ENCODE peak calls at places on chromosomes 2 and 18, in five cellular contexts. E is A549, Z is GM23338, I is Panc1, O is K562. S is an unnamed sample.

GRCh38 chr18:66621816-66622576 is 18.1 kb upstream of the CDH19 start:
- DNase-seq in E (no peak), Z (no peak), I (no peak), O (no peak), S (no peak)

GRCh38 chr2:112001136-112001764 is 53.8 kb upstream of the TMEM87B start:
- DNase-seq in E (no peak), Z (no peak), I (no peak), O (no peak), S (peak; percentile 82)

GRCh38 chr2:207662203-207662602 is 37.0 kb upstream of the METTL21A start:
- DNase-seq in E (no peak), Z (no peak), I (no peak), O (no peak), S (peak; percentile 12)

GRCh38 chr18:10588975-10589374 is 63.1 kb downstream of the NAPG start:
- DNase-seq in E (no peak), Z (no peak), I (no peak), O (peak; percentile 48), S (no peak)

GRCh38 chr2:236550701-236551465 is 18.7 kb upstream of the ACKR3 start:
- DNase-seq in E (no peak), Z (no peak), I (no peak), O (no peak), S (no peak)

GRCh38 chr2:33602216-33602830 is 3.2 kb upstream of the FAM98A start:
- DNase-seq in E (no peak), Z (no peak), I (no peak), O (no peak), S (no peak)

GRCh38 chr18:11175266-11175947 is 26.0 kb upstream of the PIEZO2 start:
- DNase-seq in E (no peak), Z (no peak), I (no peak), O (no peak), S (no peak)

GRCh38 chr2:25044990-25045389 is 3.1 kb downstream of the EFR3B start:
- DNase-seq in E (no peak), Z (no peak), I (no peak), O (no peak), S (no peak)

GRCh38 chr2:118846667-118847446 is 591 bp downstream of the EN1 start:
- DNase-seq in E (peak; percentile 43), Z (peak; percentile 54), I (no peak), O (peak; percentile 29), S (no peak)

GRCh38 chr2:24815171-24815570 is 21.9 kb downstream of the CENPO start:
- DNase-seq in E (no peak), Z (no peak), I (no peak), O (no peak), S (no peak)

GRCh38 chr2:152336854-152337510 is 2.0 kb downstream of the FMNL2 start:
- DNase-seq in E (no peak), Z (peak; percentile 46), I (no peak), O (no peak), S (no peak)

GRCh38 chr2:65919579-65920188 is 487.3 kb upstream of the SPRED2 start:
- DNase-seq in E (no peak), Z (peak; percentile 38), I (no peak), O (peak; percentile 8), S (no peak)

GRCh38 chr2:238280083-238280816 is 8.2 kb downstream of the PER2 start:
- DNase-seq in E (no peak), Z (no peak), I (no peak), O (no peak), S (no peak)

GRCh38 chr2:159147687-159148086 is 138.8 kb downstream of the WDSUB1 start:
- DNase-seq in E (no peak), Z (no peak), I (no peak), O (no peak), S (no peak)

GRCh38 chr2:85734942-85735608 is 18.7 kb upstream of the ATOH8 start:
- DNase-seq in E (no peak), Z (no peak), I (no peak), O (no peak), S (no peak)

GRCh38 chr2:74882299-74882687 is 48.4 kb downstream of the HK2 start:
- DNase-seq in E (no peak), Z (no peak), I (no peak), O (no peak), S (no peak)

GRCh38 chr18:36017232-36017631 is 44.8 kb downstream of the RMP24 start:
- DNase-seq in E (no peak), Z (no peak), I (no peak), O (no peak), S (no peak)

GRCh38 chr2:23420091-23420839 is 35.3 kb downstream of the KLHL29 start:
- DNase-seq in E (no peak), Z (no peak), I (no peak), O (no peak), S (no peak)

GRCh38 chr2:189613650-189614420 is 33.2 kb upstream of the SLC40A1 start:
- DNase-seq in E (no peak), Z (no peak), I (no peak), O (no peak), S (no peak)

GRCh38 chr2:239936838-239937581 is 88.1 kb downstream of the NDUFA10 start:
- DNase-seq in E (no peak), Z (no peak), I (no peak), O (no peak), S (peak; percentile 15)

GRCh38 chr2:107412981-107413380 is 413.7 kb upstream of the RGPD4 start:
- DNase-seq in E (no peak), Z (no peak), I (no peak), O (no peak), S (no peak)

GRCh38 chr18:78174737-78175136 is 804.9 kb upstream of the SALL3 start:
- DNase-seq in E (no peak), Z (no peak), I (no peak), O (no peak), S (no peak)

GRCh38 chr2:211114826-211115450 is 558.5 kb downstream of the CPS1 start:
- DNase-seq in E (no peak), Z (no peak), I (no peak), O (no peak), S (no peak)

GRCh38 chr2:1518891-1519530 is 105.7 kb downstream of the TPO start:
- DNase-seq in E (no peak), Z (no peak), I (no peak), O (no peak), S (no peak)

GRCh38 chr2:66469219-66469902 is 34.4 kb downstream of the MEIS1 start:
- DNase-seq in E (no peak), Z (peak; percentile 8), I (no peak), O (no peak), S (no peak)

GRCh38 chr2:152385718-152386117 is 50.7 kb downstream of the FMNL2 start:
- DNase-seq in E (no peak), Z (no peak), I (no peak), O (no peak), S (no peak)

GRCh38 chr2:61512768-61513398 is 25.3 kb downstream of the XPO1 start:
- DNase-seq in E (no peak), Z (no peak), I (no peak), O (no peak), S (no peak)

GRCh38 chr2:46490521-46491141 is 11.3 kb downstream of the TMEM247 start:
- DNase-seq in E (no peak), Z (peak; percentile 16), I (no peak), O (no peak), S (no peak)

GRCh38 chr2:173854840-173855239 is 110.3 kb downstream of the SP3 start:
- DNase-seq in E (peak; percentile 9), Z (no peak), I (no peak), O (no peak), S (no peak)

GRCh38 chr18:3771121-3771971 is 321.4 kb downstream of the TGIF1 start:
- DNase-seq in E (peak; percentile 73), Z (peak; percentile 82), I (peak; percentile 38), O (peak; percentile 84), S (peak; percentile 88)
- TF ChIP-seq CTCF in E (peak; percentile 75), Z (peak; percentile 87), I (peak; percentile 98), O (peak; percentile 92), S (peak; percentile 92)

GRCh38 chr2:27270680-27271079 is 4.6 kb upstream of the DNAJC5G start:
- DNase-seq in E (no peak), Z (no peak), I (no peak), O (no peak), S (no peak)

GRCh38 chr2:27278010-27278409 is 2.8 kb downstream of the DNAJC5G start:
- DNase-seq in E (no peak), Z (no peak), I (no peak), O (no peak), S (no peak)

GRCh38 chr2:27273123-27273522 is 2.1 kb upstream of the DNAJC5G start:
- DNase-seq in E (no peak), Z (no peak), I (no peak), O (no peak), S (no peak)

GRCh38 chr2:27271631-27272340 is 3.4 kb upstream of the DNAJC5G start:
- DNase-seq in E (no peak), Z (no peak), I (no peak), O (peak; percentile 71), S (no peak)

GRCh38 chr2:27275211-27276150 is at the start of gene DNAJC5G:
- DNase-seq in E (no peak), Z (no peak), I (no peak), O (no peak), S (no peak)
- H3K27ac ChIP-seq in E (no peak within 1 kb of the TSS), Z (no peak within 1 kb of the TSS), I (no peak within 1 kb of the TSS), O (no peak within 1 kb of the TSS), S (no peak within 1 kb of the TSS)

GRCh38 chr2:83282851-83283250 is 1176.2 kb downstream of the SUCLG1 start:
- DNase-seq in E (no peak), Z (no peak), I (no peak), O (no peak), S (no peak)

DNA sequence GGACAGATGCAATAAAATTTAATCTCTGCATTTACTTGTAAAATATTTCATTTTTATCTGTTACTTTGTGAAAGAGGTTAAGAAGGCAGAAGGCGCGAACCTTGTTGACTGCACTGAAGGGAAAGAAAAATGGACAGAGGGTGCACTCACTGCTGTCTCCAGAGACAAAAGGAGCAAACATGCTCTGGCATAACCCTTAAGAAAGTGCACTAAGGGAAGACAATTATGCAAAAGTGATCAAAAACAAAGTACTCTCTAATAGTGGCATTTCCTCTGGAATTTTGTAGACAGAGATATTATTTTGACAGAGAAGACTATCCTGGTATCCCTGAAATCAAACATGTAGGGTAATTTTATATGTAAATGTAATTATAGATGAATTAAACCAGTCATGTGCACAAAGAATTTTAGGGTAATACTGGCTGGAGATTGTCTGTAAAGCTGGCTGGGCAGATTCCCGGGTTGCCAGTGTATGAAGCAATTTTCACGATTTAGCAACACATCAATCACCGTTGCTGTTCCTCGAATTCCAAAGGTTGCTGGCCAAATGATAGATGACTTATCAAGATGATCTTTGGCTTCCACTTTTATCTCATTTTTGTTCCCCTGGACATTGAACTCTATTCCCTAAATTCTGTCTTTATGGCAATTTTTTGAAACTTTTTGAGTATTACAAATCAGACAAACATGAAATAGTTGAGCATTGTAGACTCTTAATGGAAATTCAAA is 1176.8 kb downstream of the SUCLG1 start:
- DNase-seq in E (no peak), Z (no peak), I (no peak), O (no peak), S (no peak)
- TF ChIP-seq REST in E (no peak), Z (no peak), I (no peak), O (no peak), S (no peak)

DNA sequence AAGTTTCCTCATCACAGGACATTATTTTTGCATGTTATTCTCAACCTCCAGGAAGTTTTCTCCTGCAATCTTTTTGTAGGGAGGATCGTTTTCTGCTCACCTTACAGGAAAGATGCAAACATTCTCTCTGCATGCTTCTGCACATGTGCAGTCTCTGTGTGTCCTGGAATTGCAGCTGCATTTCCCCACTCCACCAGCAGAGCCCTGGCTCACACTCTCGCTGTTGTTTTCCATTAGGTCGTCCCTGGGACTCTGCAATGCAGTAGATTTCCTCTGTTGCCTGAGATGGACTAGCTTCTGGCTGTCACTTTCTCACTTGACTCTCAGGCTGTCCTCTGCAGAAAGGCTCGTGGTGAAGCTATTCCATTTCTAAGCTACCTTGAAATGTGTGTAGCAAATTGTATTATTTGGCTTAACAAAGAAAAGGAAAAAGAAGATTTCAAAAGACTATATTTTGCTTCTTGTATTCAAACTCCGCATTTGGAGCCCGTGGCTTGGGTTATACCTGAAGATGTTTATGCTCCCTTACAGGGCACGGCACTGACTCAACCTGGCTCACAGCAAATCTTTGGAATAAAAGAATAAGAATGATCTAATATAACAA is 346.7 kb downstream of the RAD51AP2 start:
- DNase-seq in E (no peak), Z (peak; percentile 76), I (peak; percentile 2), O (peak; percentile 53), S (peak; percentile 4)
- TF ChIP-seq CTCF in E (peak; percentile 7), Z (peak; percentile 53), I (peak; percentile 24), O (peak; percentile 46), S (peak; percentile 48)